ENCODE peak calls at places on chromosomes 7 and 10, in six cellular contexts. One of them, this sample, is unnamed.

GRCh38 chr10:88896336-88897018 is 16.4 kb downstream of the STAMBPL1 start:
- DNase-seq in GF-D8: no peak
- DNase-seq in activated T-helper 1 cell treated with anti-CD3 and anti-CD28 coated beads, Interleukin-12 subunit alpha, Interleukin-12 subunit beta, Interleukin-2, Interleukin-4 antibody, amounts not matched to agents 30 ng/mL and 10 ng/mL and 1 ng/mL, durations not matched to agents 14 hours and 24 hours and 36 hours: no peak
- DNase-seq in GM03348: no peak
- DNase-seq in EL: no peak
- DNase-seq in caudate nucleus: no peak
- DNase-seq in this sample: no peak

GRCh38 chr7:20331231-20331880 is 656 bp downstream of the ITGB8 start:
- DNase-seq in EL: peak; percentile 33
- DNase-seq in GM03348: peak; percentile 48
- DNase-seq in activated T-helper 1 cell treated with anti-CD3 and anti-CD28 coated beads, Interleukin-12 subunit alpha, Interleukin-12 subunit beta, Interleukin-2, Interleukin-4 antibody, amounts not matched to agents 30 ng/mL and 10 ng/mL and 1 ng/mL, durations not matched to agents 14 hours and 24 hours and 36 hours: peak; percentile 1
- DNase-seq in GF-D8: no peak
- DNase-seq in caudate nucleus: peak; percentile 96
- DNase-seq in this sample: peak; percentile 71

GRCh38 chr7:75870557-75870956 is 8.3 kb upstream of the RHBDD2 start:
- DNase-seq in activated T-helper 1 cell treated with anti-CD3 and anti-CD28 coated beads, Interleukin-12 subunit alpha, Interleukin-12 subunit beta, Interleukin-2, Interleukin-4 antibody, amounts not matched to agents 30 ng/mL and 10 ng/mL and 1 ng/mL, durations not matched to agents 14 hours and 24 hours and 36 hours: no peak
- DNase-seq in caudate nucleus: no peak
- DNase-seq in GM03348: no peak
- DNase-seq in EL: no peak
- DNase-seq in GF-D8: no peak
- DNase-seq in this sample: peak; percentile 15

GRCh38 chr7:64610997-64611396 is 48.1 kb upstream of the ZNF680 start:
- DNase-seq in EL: no peak
- DNase-seq in GM03348: no peak
- DNase-seq in GF-D8: no peak
- DNase-seq in caudate nucleus: no peak
- DNase-seq in activated T-helper 1 cell treated with anti-CD3 and anti-CD28 coated beads, Interleukin-12 subunit alpha, Interleukin-12 subunit beta, Interleukin-2, Interleukin-4 antibody, amounts not matched to agents 30 ng/mL and 10 ng/mL and 1 ng/mL, durations not matched to agents 14 hours and 24 hours and 36 hours: no peak
- DNase-seq in this sample: no peak

GRCh38 chr10:120460191-120460590 is 3.2 kb downstream of the PLPP4 start:
- DNase-seq in GM03348: no peak
- DNase-seq in GF-D8: no peak
- DNase-seq in EL: peak; percentile 33
- DNase-seq in activated T-helper 1 cell treated with anti-CD3 and anti-CD28 coated beads, Interleukin-12 subunit alpha, Interleukin-12 subunit beta, Interleukin-2, Interleukin-4 antibody, amounts not matched to agents 30 ng/mL and 10 ng/mL and 1 ng/mL, durations not matched to agents 14 hours and 24 hours and 36 hours: no peak
- DNase-seq in caudate nucleus: no peak
- DNase-seq in this sample: no peak

GRCh38 chr7:23117841-23118240 is 12.3 kb downstream of the KLHL7 start:
- DNase-seq in caudate nucleus: no peak
- DNase-seq in activated T-helper 1 cell treated with anti-CD3 and anti-CD28 coated beads, Interleukin-12 subunit alpha, Interleukin-12 subunit beta, Interleukin-2, Interleukin-4 antibody, amounts not matched to agents 30 ng/mL and 10 ng/mL and 1 ng/mL, durations not matched to agents 14 hours and 24 hours and 36 hours: no peak
- DNase-seq in EL: no peak
- DNase-seq in GM03348: no peak
- DNase-seq in GF-D8: no peak
- DNase-seq in this sample: no peak

GRCh38 chr7:47461161-47461560 is 120.8 kb downstream of the TNS3 start:
- DNase-seq in GF-D8: no peak
- DNase-seq in activated T-helper 1 cell treated with anti-CD3 and anti-CD28 coated beads, Interleukin-12 subunit alpha, Interleukin-12 subunit beta, Interleukin-2, Interleukin-4 antibody, amounts not matched to agents 30 ng/mL and 10 ng/mL and 1 ng/mL, durations not matched to agents 14 hours and 24 hours and 36 hours: no peak
- DNase-seq in GM03348: peak; percentile 70
- DNase-seq in EL: peak; percentile 59
- DNase-seq in caudate nucleus: no peak
- DNase-seq in this sample: no peak

GRCh38 chr10:104353325-104354048 is at the start of gene CFAP58:
- DNase-seq in EL: peak; percentile 90
- DNase-seq in activated T-helper 1 cell treated with anti-CD3 and anti-CD28 coated beads, Interleukin-12 subunit alpha, Interleukin-12 subunit beta, Interleukin-2, Interleukin-4 antibody, amounts not matched to agents 30 ng/mL and 10 ng/mL and 1 ng/mL, durations not matched to agents 14 hours and 24 hours and 36 hours: peak; percentile 89
- DNase-seq in GF-D8: peak; percentile 20
- DNase-seq in GM03348: peak; percentile 86
- DNase-seq in caudate nucleus: peak; percentile 80
- DNase-seq in this sample: peak; percentile 46

GRCh38 chr7:668958-669357 is 57.5 kb upstream of the DNAAF5 start:
- DNase-seq in EL: no peak
- DNase-seq in activated T-helper 1 cell treated with anti-CD3 and anti-CD28 coated beads, Interleukin-12 subunit alpha, Interleukin-12 subunit beta, Interleukin-2, Interleukin-4 antibody, amounts not matched to agents 30 ng/mL and 10 ng/mL and 1 ng/mL, durations not matched to agents 14 hours and 24 hours and 36 hours: no peak
- DNase-seq in GF-D8: no peak
- DNase-seq in GM03348: no peak
- DNase-seq in caudate nucleus: no peak
- DNase-seq in this sample: no peak

GRCh38 chr7:46696741-46697140 is 775.7 kb upstream of the IGFBP3 start:
- DNase-seq in caudate nucleus: no peak
- DNase-seq in GF-D8: no peak
- DNase-seq in GM03348: no peak
- DNase-seq in EL: no peak
- DNase-seq in activated T-helper 1 cell treated with anti-CD3 and anti-CD28 coated beads, Interleukin-12 subunit alpha, Interleukin-12 subunit beta, Interleukin-2, Interleukin-4 antibody, amounts not matched to agents 30 ng/mL and 10 ng/mL and 1 ng/mL, durations not matched to agents 14 hours and 24 hours and 36 hours: no peak
- DNase-seq in this sample: no peak

GRCh38 chr10:96664563-96664962 is 55.8 kb downstream of the PIK3AP1 start:
- DNase-seq in activated T-helper 1 cell treated with anti-CD3 and anti-CD28 coated beads, Interleukin-12 subunit alpha, Interleukin-12 subunit beta, Interleukin-2, Interleukin-4 antibody, amounts not matched to agents 30 ng/mL and 10 ng/mL and 1 ng/mL, durations not matched to agents 14 hours and 24 hours and 36 hours: no peak
- DNase-seq in caudate nucleus: no peak
- DNase-seq in GF-D8: peak; percentile 15
- DNase-seq in GM03348: no peak
- DNase-seq in EL: no peak
- DNase-seq in this sample: no peak

GRCh38 chr7:141785711-141786552 is 4.1 kb upstream of the TAS2R5 start:
- DNase-seq in GM03348: peak; percentile 71
- DNase-seq in EL: peak; percentile 44
- DNase-seq in caudate nucleus: no peak
- DNase-seq in GF-D8: peak; percentile 28
- DNase-seq in activated T-helper 1 cell treated with anti-CD3 and anti-CD28 coated beads, Interleukin-12 subunit alpha, Interleukin-12 subunit beta, Interleukin-2, Interleukin-4 antibody, amounts not matched to agents 30 ng/mL and 10 ng/mL and 1 ng/mL, durations not matched to agents 14 hours and 24 hours and 36 hours: no peak
- DNase-seq in this sample: peak; percentile 84

GRCh38 chr10:92712016-92712889 is 22.5 kb downstream of the HHEX start:
- DNase-seq in GM03348: no peak
- DNase-seq in EL: peak; percentile 66
- DNase-seq in caudate nucleus: no peak
- DNase-seq in activated T-helper 1 cell treated with anti-CD3 and anti-CD28 coated beads, Interleukin-12 subunit alpha, Interleukin-12 subunit beta, Interleukin-2, Interleukin-4 antibody, amounts not matched to agents 30 ng/mL and 10 ng/mL and 1 ng/mL, durations not matched to agents 14 hours and 24 hours and 36 hours: no peak
- DNase-seq in GF-D8: no peak
- DNase-seq in this sample: peak; percentile 37

GRCh38 chr10:133565441-133566294 is at the start of gene SYCE1:
- DNase-seq in EL: no peak
- DNase-seq in activated T-helper 1 cell treated with anti-CD3 and anti-CD28 coated beads, Interleukin-12 subunit alpha, Interleukin-12 subunit beta, Interleukin-2, Interleukin-4 antibody, amounts not matched to agents 30 ng/mL and 10 ng/mL and 1 ng/mL, durations not matched to agents 14 hours and 24 hours and 36 hours: no peak
- DNase-seq in caudate nucleus: no peak
- DNase-seq in GM03348: no peak
- DNase-seq in GF-D8: no peak
- DNase-seq in this sample: no peak

GRCh38 chr7:139112316-139112715 is 2.8 kb upstream of the ZC3HAV1 start:
- DNase-seq in activated T-helper 1 cell treated with anti-CD3 and anti-CD28 coated beads, Interleukin-12 subunit alpha, Interleukin-12 subunit beta, Interleukin-2, Interleukin-4 antibody, amounts not matched to agents 30 ng/mL and 10 ng/mL and 1 ng/mL, durations not matched to agents 14 hours and 24 hours and 36 hours: no peak
- DNase-seq in caudate nucleus: no peak
- DNase-seq in EL: no peak
- DNase-seq in GF-D8: no peak
- DNase-seq in GM03348: no peak
- DNase-seq in this sample: no peak

GRCh38 chr7:100465702-100466311 is 1.7 kb upstream of the SPACDR start:
- DNase-seq in EL: peak; percentile 81
- DNase-seq in GM03348: peak; percentile 93
- DNase-seq in GF-D8: no peak
- DNase-seq in activated T-helper 1 cell treated with anti-CD3 and anti-CD28 coated beads, Interleukin-12 subunit alpha, Interleukin-12 subunit beta, Interleukin-2, Interleukin-4 antibody, amounts not matched to agents 30 ng/mL and 10 ng/mL and 1 ng/mL, durations not matched to agents 14 hours and 24 hours and 36 hours: no peak
- DNase-seq in caudate nucleus: peak; percentile 93
- DNase-seq in this sample: peak; percentile 57

GRCh38 chr10:100808851-100809250 is 63.5 kb downstream of the PAX2 start:
- DNase-seq in EL: no peak
- DNase-seq in GM03348: no peak
- DNase-seq in GF-D8: no peak
- DNase-seq in caudate nucleus: no peak
- DNase-seq in activated T-helper 1 cell treated with anti-CD3 and anti-CD28 coated beads, Interleukin-12 subunit alpha, Interleukin-12 subunit beta, Interleukin-2, Interleukin-4 antibody, amounts not matched to agents 30 ng/mL and 10 ng/mL and 1 ng/mL, durations not matched to agents 14 hours and 24 hours and 36 hours: no peak
- DNase-seq in this sample: no peak

GRCh38 chr7:20016669-20017068 is 200.5 kb downstream of the MACC1 start:
- DNase-seq in GM03348: no peak
- DNase-seq in caudate nucleus: no peak
- DNase-seq in EL: no peak
- DNase-seq in activated T-helper 1 cell treated with anti-CD3 and anti-CD28 coated beads, Interleukin-12 subunit alpha, Interleukin-12 subunit beta, Interleukin-2, Interleukin-4 antibody, amounts not matched to agents 30 ng/mL and 10 ng/mL and 1 ng/mL, durations not matched to agents 14 hours and 24 hours and 36 hours: no peak
- DNase-seq in GF-D8: no peak
- DNase-seq in this sample: no peak

GRCh38 chr7:116353614-116354013 is 143.3 kb downstream of the TES start:
- DNase-seq in GM03348: no peak
- DNase-seq in caudate nucleus: no peak
- DNase-seq in GF-D8: no peak
- DNase-seq in activated T-helper 1 cell treated with anti-CD3 and anti-CD28 coated beads, Interleukin-12 subunit alpha, Interleukin-12 subunit beta, Interleukin-2, Interleukin-4 antibody, amounts not matched to agents 30 ng/mL and 10 ng/mL and 1 ng/mL, durations not matched to agents 14 hours and 24 hours and 36 hours: no peak
- DNase-seq in EL: peak; percentile 10
- DNase-seq in this sample: no peak

GRCh38 chr10:4138146-4138721 is 353.2 kb upstream of the KLF6 start:
- DNase-seq in EL: peak; percentile 21
- DNase-seq in activated T-helper 1 cell treated with anti-CD3 and anti-CD28 coated beads, Interleukin-12 subunit alpha, Interleukin-12 subunit beta, Interleukin-2, Interleukin-4 antibody, amounts not matched to agents 30 ng/mL and 10 ng/mL and 1 ng/mL, durations not matched to agents 14 hours and 24 hours and 36 hours: no peak
- DNase-seq in caudate nucleus: no peak
- DNase-seq in GF-D8: no peak
- DNase-seq in GM03348: peak; percentile 33
- DNase-seq in this sample: peak; percentile 60

GRCh38 chr10:78215645-78216044 is 182.0 kb downstream of the RPS24 start:
- DNase-seq in EL: no peak
- DNase-seq in activated T-helper 1 cell treated with anti-CD3 and anti-CD28 coated beads, Interleukin-12 subunit alpha, Interleukin-12 subunit beta, Interleukin-2, Interleukin-4 antibody, amounts not matched to agents 30 ng/mL and 10 ng/mL and 1 ng/mL, durations not matched to agents 14 hours and 24 hours and 36 hours: no peak
- DNase-seq in caudate nucleus: no peak
- DNase-seq in GF-D8: no peak
- DNase-seq in GM03348: peak; percentile 86
- DNase-seq in this sample: no peak

GRCh38 chr7:151081170-151082101 is 827 bp upstream of the FASTK start:
- DNase-seq in GF-D8: no peak
- DNase-seq in caudate nucleus: no peak
- DNase-seq in GM03348: peak; percentile 52
- DNase-seq in EL: peak; percentile 55
- DNase-seq in activated T-helper 1 cell treated with anti-CD3 and anti-CD28 coated beads, Interleukin-12 subunit alpha, Interleukin-12 subunit beta, Interleukin-2, Interleukin-4 antibody, amounts not matched to agents 30 ng/mL and 10 ng/mL and 1 ng/mL, durations not matched to agents 14 hours and 24 hours and 36 hours: no peak
- DNase-seq in this sample: no peak

GRCh38 chr10:117241541-117242462 is 888 bp downstream of the SLC18A2 start:
- DNase-seq in EL: no peak
- DNase-seq in GF-D8: no peak
- DNase-seq in activated T-helper 1 cell treated with anti-CD3 and anti-CD28 coated beads, Interleukin-12 subunit alpha, Interleukin-12 subunit beta, Interleukin-2, Interleukin-4 antibody, amounts not matched to agents 30 ng/mL and 10 ng/mL and 1 ng/mL, durations not matched to agents 14 hours and 24 hours and 36 hours: no peak
- DNase-seq in caudate nucleus: no peak
- DNase-seq in GM03348: peak; percentile 62
- DNase-seq in this sample: no peak

GRCh38 chr10:73857446-73857845 is 16.9 kb downstream of the CAMK2G start:
- DNase-seq in activated T-helper 1 cell treated with anti-CD3 and anti-CD28 coated beads, Interleukin-12 subunit alpha, Interleukin-12 subunit beta, Interleukin-2, Interleukin-4 antibody, amounts not matched to agents 30 ng/mL and 10 ng/mL and 1 ng/mL, durations not matched to agents 14 hours and 24 hours and 36 hours: peak; percentile 26
- DNase-seq in GF-D8: no peak
- DNase-seq in GM03348: no peak
- DNase-seq in EL: peak; percentile 83
- DNase-seq in caudate nucleus: no peak
- DNase-seq in this sample: no peak

GRCh38 chr10:74213571-74214162 is 62.6 kb downstream of the ADK start:
- DNase-seq in caudate nucleus: no peak
- DNase-seq in GF-D8: no peak
- DNase-seq in EL: peak; percentile 61
- DNase-seq in activated T-helper 1 cell treated with anti-CD3 and anti-CD28 coated beads, Interleukin-12 subunit alpha, Interleukin-12 subunit beta, Interleukin-2, Interleukin-4 antibody, amounts not matched to agents 30 ng/mL and 10 ng/mL and 1 ng/mL, durations not matched to agents 14 hours and 24 hours and 36 hours: no peak
- DNase-seq in GM03348: peak; percentile 67
- DNase-seq in this sample: peak; percentile 76

GRCh38 chr10:4240641-4241197 is 455.7 kb upstream of the KLF6 start:
- DNase-seq in activated T-helper 1 cell treated with anti-CD3 and anti-CD28 coated beads, Interleukin-12 subunit alpha, Interleukin-12 subunit beta, Interleukin-2, Interleukin-4 antibody, amounts not matched to agents 30 ng/mL and 10 ng/mL and 1 ng/mL, durations not matched to agents 14 hours and 24 hours and 36 hours: no peak
- DNase-seq in GF-D8: no peak
- DNase-seq in EL: peak; percentile 90
- DNase-seq in caudate nucleus: no peak
- DNase-seq in GM03348: peak; percentile 59
- DNase-seq in this sample: no peak

GRCh38 chr7:138565451-138566114 is 105.5 kb downstream of the TRIM24 start:
- DNase-seq in EL: peak; percentile 30
- DNase-seq in caudate nucleus: no peak
- DNase-seq in activated T-helper 1 cell treated with anti-CD3 and anti-CD28 coated beads, Interleukin-12 subunit alpha, Interleukin-12 subunit beta, Interleukin-2, Interleukin-4 antibody, amounts not matched to agents 30 ng/mL and 10 ng/mL and 1 ng/mL, durations not matched to agents 14 hours and 24 hours and 36 hours: no peak
- DNase-seq in GF-D8: peak; percentile 87
- DNase-seq in GM03348: no peak
- DNase-seq in this sample: no peak

GRCh38 chr7:129952164-129952652 is 552 bp downstream of the UBE2H start:
- DNase-seq in EL: peak; percentile 47
- DNase-seq in GM03348: peak; percentile 70
- DNase-seq in activated T-helper 1 cell treated with anti-CD3 and anti-CD28 coated beads, Interleukin-12 subunit alpha, Interleukin-12 subunit beta, Interleukin-2, Interleukin-4 antibody, amounts not matched to agents 30 ng/mL and 10 ng/mL and 1 ng/mL, durations not matched to agents 14 hours and 24 hours and 36 hours: peak; percentile 21
- DNase-seq in caudate nucleus: peak; percentile 49
- DNase-seq in GF-D8: peak; percentile 14
- DNase-seq in this sample: peak; percentile 83

GRCh38 chr10:79065091-79065551 is 3.6 kb upstream of the ZMIZ1 start:
- DNase-seq in GM03348: no peak
- DNase-seq in EL: no peak
- DNase-seq in GF-D8: no peak
- DNase-seq in activated T-helper 1 cell treated with anti-CD3 and anti-CD28 coated beads, Interleukin-12 subunit alpha, Interleukin-12 subunit beta, Interleukin-2, Interleukin-4 antibody, amounts not matched to agents 30 ng/mL and 10 ng/mL and 1 ng/mL, durations not matched to agents 14 hours and 24 hours and 36 hours: no peak
- DNase-seq in caudate nucleus: no peak
- DNase-seq in this sample: no peak

GRCh38 chr7:155727616-155728015 is 83.2 kb downstream of the RBM33 start:
- DNase-seq in GF-D8: no peak
- DNase-seq in caudate nucleus: no peak
- DNase-seq in activated T-helper 1 cell treated with anti-CD3 and anti-CD28 coated beads, Interleukin-12 subunit alpha, Interleukin-12 subunit beta, Interleukin-2, Interleukin-4 antibody, amounts not matched to agents 30 ng/mL and 10 ng/mL and 1 ng/mL, durations not matched to agents 14 hours and 24 hours and 36 hours: no peak
- DNase-seq in EL: no peak
- DNase-seq in GM03348: no peak
- DNase-seq in this sample: no peak

GRCh38 chr7:98907570-98907969 is 29.2 kb downstream of the TRRAP start:
- DNase-seq in caudate nucleus: no peak
- DNase-seq in GM03348: no peak
- DNase-seq in GF-D8: no peak
- DNase-seq in EL: no peak
- DNase-seq in activated T-helper 1 cell treated with anti-CD3 and anti-CD28 coated beads, Interleukin-12 subunit alpha, Interleukin-12 subunit beta, Interleukin-2, Interleukin-4 antibody, amounts not matched to agents 30 ng/mL and 10 ng/mL and 1 ng/mL, durations not matched to agents 14 hours and 24 hours and 36 hours: no peak
- DNase-seq in this sample: no peak

GRCh38 chr7:155869784-155870076 is 57.5 kb upstream of the SHH start:
- DNase-seq in EL: no peak
- DNase-seq in GF-D8: no peak
- DNase-seq in caudate nucleus: no peak
- DNase-seq in activated T-helper 1 cell treated with anti-CD3 and anti-CD28 coated beads, Interleukin-12 subunit alpha, Interleukin-12 subunit beta, Interleukin-2, Interleukin-4 antibody, amounts not matched to agents 30 ng/mL and 10 ng/mL and 1 ng/mL, durations not matched to agents 14 hours and 24 hours and 36 hours: no peak
- DNase-seq in GM03348: no peak
- DNase-seq in this sample: no peak

GRCh38 chr10:80760914-80761371 is 223.2 kb downstream of the SH2D4B start:
- DNase-seq in EL: no peak
- DNase-seq in GM03348: no peak
- DNase-seq in GF-D8: no peak
- DNase-seq in activated T-helper 1 cell treated with anti-CD3 and anti-CD28 coated beads, Interleukin-12 subunit alpha, Interleukin-12 subunit beta, Interleukin-2, Interleukin-4 antibody, amounts not matched to agents 30 ng/mL and 10 ng/mL and 1 ng/mL, durations not matched to agents 14 hours and 24 hours and 36 hours: no peak
- DNase-seq in caudate nucleus: no peak
- DNase-seq in this sample: no peak

GRCh38 chr10:13816195-13816926 is 229.6 kb downstream of the PRPF18 start:
- DNase-seq in caudate nucleus: peak; percentile 13
- DNase-seq in GM03348: peak; percentile 47
- DNase-seq in GF-D8: no peak
- DNase-seq in activated T-helper 1 cell treated with anti-CD3 and anti-CD28 coated beads, Interleukin-12 subunit alpha, Interleukin-12 subunit beta, Interleukin-2, Interleukin-4 antibody, amounts not matched to agents 30 ng/mL and 10 ng/mL and 1 ng/mL, durations not matched to agents 14 hours and 24 hours and 36 hours: no peak
- DNase-seq in EL: peak; percentile 44
- DNase-seq in this sample: no peak